ENCODE peak calls at places on chromosomes 12 and 14, in four cellular contexts. X is PC-9; R is naive thymus-derived CD4-positive, alpha-beta T cell; A is left ventricle myocardium inferior. F is an unnamed sample. For H3K4me1, the result is how much of the 10 kb centered on the place peaks cover.

GRCh38 chr12:22635812-22636211 is 10.8 kb downstream of the ETNK1 start:
- DNase-seq in R (no peak), A (no peak), X (no peak), F (no peak)

GRCh38 chr12:59020541-59020940 is 100.2 kb upstream of the LRIG3 start:
- DNase-seq in X (no peak), R (no peak), A (no peak), F (no peak)

GRCh38 chr12:45291518-45291917 is 75.6 kb downstream of the ANO6 start:
- DNase-seq in X (no peak), A (no peak), R (no peak), F (no peak)

GRCh38 chr12:68317047-68317667 is 15.0 kb downstream of the MDM1 start:
- DNase-seq in X (peak), A (no peak), R (peak), F (no peak)

GRCh38 chr12:64203036-64203435 is 19.1 kb downstream of the KICS2 start:
- DNase-seq in R (no peak), X (no peak), A (no peak), F (no peak)

GRCh38 chr12:110002691-110003515 is 3.7 kb downstream of the ANKRD13A start:
- DNase-seq in X (peak), A (no peak), R (no peak), F (no peak)

GRCh38 chr14:103072595-103073366 is 11.2 kb upstream of the LBHD2 start:
- DNase-seq in A (no peak), R (no peak), X (no peak), F (no peak)

GRCh38 chr12:108079731-108080130 is 49.4 kb upstream of the WSCD2 start:
- DNase-seq in R (no peak), X (no peak), A (no peak), F (no peak)

GRCh38 chr14:105856676-105857222 is 330.4 kb downstream of the TMEM121 start:
- DNase-seq in R (no peak), X (no peak), A (no peak), F (peak)

GRCh38 chr14:93965287-93965821 is 11.0 kb downstream of the ASB2 start:
- DNase-seq in A (no peak), X (no peak), R (no peak), F (peak)

GRCh38 chr14:100065942-100066574 is 836 bp downstream of the EVL start:
- DNase-seq in R (peak), A (no peak), X (no peak), F (no peak)

GRCh38 chr12:51815571-51815970 is 32.9 kb downstream of the FIGNL2 start:
- DNase-seq in X (no peak), A (no peak), R (no peak), F (no peak)

GRCh38 chr14:75246546-75247285 is 31.9 kb upstream of the FOS start:
- DNase-seq in R (no peak), A (no peak), X (peak), F (no peak)

GRCh38 chr12:98296462-98297079 is 218.8 kb upstream of the TMPO start:
- DNase-seq in A (no peak), X (no peak), R (no peak), F (no peak)

GRCh38 chr12:68761442-68761812 is 15.5 kb downstream of the SLC35E3 start:
- DNase-seq in X (no peak), A (no peak), R (no peak), F (peak)

GRCh38 chr12:84757978-84758377 is 154.6 kb downstream of the SLC6A15 start:
- DNase-seq in R (no peak), X (no peak), A (no peak), F (no peak)

GRCh38 chr14:67428501-67429031 is 16.6 kb upstream of the PLEK2 start:
- DNase-seq in R (no peak), A (no peak), X (peak), F (no peak)

GRCh38 chr14:55271572-55272414 is 572 bp downstream of the FBXO34 start:
- DNase-seq in R (peak), A (peak), X (peak), F (peak)

GRCh38 chr14:61077946-61078738 is 97.1 kb downstream of the SLC38A6 start:
- DNase-seq in X (no peak), R (no peak), A (no peak), F (no peak)

GRCh38 chr12:94872671-94873367 is 130.7 kb downstream of the NDUFA12 start:
- DNase-seq in X (no peak), A (no peak), R (no peak), F (no peak)

GRCh38 chr14:103623883-103624482 is 5.0 kb upstream of the KLC1 start:
- DNase-seq in X (no peak), A (peak), R (no peak), F (no peak)

GRCh38 chr12:101713059-101713682 is 15.7 kb downstream of the CHPT1 start:
- DNase-seq in X (no peak), R (no peak), A (peak), F (no peak)

GRCh38 chr14:103629503-103630121 is 601 bp downstream of the KLC1 start:
- DNase-seq in R (peak), X (peak), A (peak), F (peak)

GRCh38 chr12:85865905-85866304 is 8.2 kb upstream of the NTS start:
- DNase-seq in A (peak), X (no peak), R (no peak), F (no peak)

GRCh38 chr14:40362856-40363255 is 930.6 kb upstream of the FBXO33 start:
- DNase-seq in A (no peak), R (no peak), X (no peak), F (no peak)

GRCh38 chr14:43687866-43688265 is 819.2 kb downstream of the FSCB start:
- DNase-seq in X (no peak), A (no peak), R (no peak), F (no peak)

DNA sequence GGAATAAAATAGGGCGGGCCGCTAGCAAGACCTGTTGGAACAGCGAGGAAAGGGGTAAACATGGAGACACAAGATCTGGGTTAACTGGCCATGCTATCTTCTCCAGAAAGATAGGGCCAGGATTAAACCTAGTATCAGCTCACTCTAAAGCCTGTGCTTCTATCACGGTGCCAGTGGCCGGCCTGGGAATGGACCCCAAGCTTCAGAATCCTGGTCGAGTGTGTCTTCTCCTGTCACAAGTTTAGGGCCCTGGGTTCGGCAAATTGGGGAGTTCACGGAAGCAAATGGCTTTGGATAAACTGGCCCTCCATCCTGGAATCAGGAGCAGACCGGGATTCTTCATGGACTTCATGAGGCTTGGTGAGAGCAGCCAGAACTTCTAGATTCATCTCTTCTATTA is 82.2 kb downstream of the LGMN start:
- DNase-seq in X (no peak), R (no peak), A (no peak), F (no peak)
- H3K4me1 ChIP-seq in X (under half), R (under half), A (under half), F (under half)

DNA sequence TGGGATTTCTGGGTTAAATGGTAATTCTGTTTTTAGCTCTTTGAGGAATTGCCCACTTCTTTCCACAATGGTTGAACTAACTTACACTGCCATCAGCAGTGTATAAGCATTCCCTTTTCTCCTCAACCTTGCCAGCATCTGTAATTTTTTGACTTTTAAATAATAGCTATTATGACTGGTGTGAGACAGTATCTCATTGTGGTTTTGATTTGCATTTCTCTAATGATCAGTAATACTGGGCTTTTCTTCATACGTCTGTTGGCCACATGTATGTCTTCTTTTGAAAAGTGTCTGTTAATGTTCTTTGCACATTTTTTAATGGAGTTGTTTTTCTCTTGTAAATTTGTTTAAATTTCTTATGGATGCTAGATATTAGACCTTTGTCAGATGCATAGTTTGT is 323.7 kb downstream of the CCDC91 start:
- DNase-seq in R (no peak), X (no peak), A (no peak), F (no peak)
- H3K4me3 ChIP-seq in R (no peak), X (no peak), A (no peak), F (no peak)

GRCh38 chr12:27972721-27973120 is at the start of gene PTHLH:
- DNase-seq in A (no peak), R (no peak), X (no peak), F (no peak)

GRCh38 chr12:27973487-27973890 is 956 bp upstream of the PTHLH start:
- DNase-seq in A (no peak), R (no peak), X (no peak), F (no peak)

GRCh38 chr12:27979145-27979544 is 6.6 kb upstream of the PTHLH start:
- DNase-seq in R (no peak), X (no peak), A (no peak), F (no peak)

GRCh38 chr12:27974735-27975221 is 2.2 kb upstream of the PTHLH start:
- DNase-seq in A (no peak), R (no peak), X (no peak), F (no peak)

GRCh38 chr12:27975222-27976136 is 2.9 kb upstream of the PTHLH start:
- DNase-seq in A (no peak), R (no peak), X (peak), F (peak)
- H3K27ac ChIP-seq in A (no peak), R (no peak), X (no peak), F (no peak)

DNA sequence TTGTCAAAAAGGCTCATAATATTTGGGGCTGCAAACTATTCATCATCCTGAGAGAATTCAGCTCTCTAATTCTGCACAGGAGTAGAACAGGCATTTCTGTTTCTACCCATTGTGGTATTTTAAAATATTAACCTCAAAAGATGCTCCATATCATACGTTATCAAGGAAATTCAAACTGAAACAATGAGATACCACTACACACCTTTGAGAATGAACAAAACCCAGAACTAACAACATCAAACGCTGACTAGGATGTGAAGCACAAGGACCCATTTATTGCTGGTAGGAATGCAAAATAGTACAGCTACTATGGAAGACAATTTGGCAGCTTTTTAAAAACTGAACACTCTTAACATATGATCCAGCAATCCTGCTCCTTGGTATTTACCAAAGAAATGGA is 171.8 kb downstream of the DUSP6 start:
- DNase-seq in A (no peak), X (no peak), R (no peak), F (no peak)
- H3K4me1 ChIP-seq in A (under half), X (half or more), R (under half), F (under half)

DNA sequence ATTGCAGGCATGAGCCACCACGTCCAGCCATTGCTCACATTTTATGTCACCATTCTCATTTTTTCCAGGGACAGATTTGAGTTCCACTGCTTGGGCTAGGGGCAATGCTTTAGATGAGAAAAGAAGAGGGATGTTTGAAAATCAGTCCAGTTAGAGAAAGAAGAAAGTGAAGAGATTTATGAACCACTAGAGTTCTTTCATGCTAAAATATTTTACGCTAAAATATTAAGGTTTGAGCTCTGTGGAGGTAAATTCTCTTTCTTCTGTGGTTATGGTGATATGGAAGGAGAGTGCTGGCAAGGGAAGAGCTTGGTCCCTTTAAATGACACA is 21.5 kb downstream of the CFL2 start:
- DNase-seq in R (no peak), A (no peak), X (no peak), F (no peak)
- H3K4me3 ChIP-seq in R (no peak), A (peak), X (no peak), F (no peak)

GRCh38 chr12:53829130-53829529 is 77.4 kb upstream of the CISTR start:
- DNase-seq in R (no peak), A (no peak), X (no peak), F (no peak)
- H3K27ac ChIP-seq in R (no peak), A (no peak), X (peak), F (no peak)